ENCODE peak calls at places on chromosomes 2 and 18, in six cellular contexts. G, R, D, J, N and C are unnamed samples. For H3K4me1, the result is how much of the 10 kb centered on the place peaks cover.

GRCh38 chr18:58576641-58577251 is 52.1 kb downstream of the ALPK2 start:
- DNase-seq in D (no peak), R (no peak), N (no peak), J (no peak), G (no peak), C (no peak)

GRCh38 chr2:40281021-40281940 is 170.6 kb downstream of the SLC8A1 start:
- DNase-seq in J (no peak), N (peak), R (no peak), D (no peak), G (no peak), C (no peak)

GRCh38 chr2:33210626-33211025 is 263.9 kb downstream of the LTBP1 start:
- DNase-seq in N (peak), G (peak), D (no peak), J (no peak), R (no peak), C (no peak)

GRCh38 chr2:79716266-79716665 is 203.4 kb downstream of the CTNNA2 start:
- DNase-seq in G (no peak), D (no peak), J (no peak), N (no peak), R (no peak), C (no peak)

GRCh38 chr18:4823091-4823490 is 368.0 kb upstream of the DLGAP1 start:
- DNase-seq in G (no peak), J (no peak), N (no peak), D (no peak), R (no peak), C (no peak)

GRCh38 chr18:22700920-22701319 is 232.2 kb upstream of the RBBP8 start:
- DNase-seq in J (no peak), G (no peak), D (no peak), R (no peak), N (no peak), C (no peak)

GRCh38 chr2:96824079-96824870 is 8.2 kb downstream of the CNNM3 start:
- DNase-seq in J (no peak), R (no peak), G (no peak), D (no peak), N (peak), C (no peak)

GRCh38 chr2:237720444-237720843 is 78.1 kb upstream of the RBM44 start:
- DNase-seq in J (no peak), R (no peak), N (no peak), D (no peak), G (no peak), C (no peak)

GRCh38 chr2:233247744-233248143 is 3.7 kb upstream of the ATG16L1 start:
- DNase-seq in G (peak), R (no peak), J (no peak), D (peak), N (peak), C (no peak)

GRCh38 chr18:59556265-59556664 is 141.0 kb downstream of the CCBE1 start:
- DNase-seq in G (no peak), N (no peak), D (no peak), R (no peak), J (no peak), C (no peak)

GRCh38 chr2:191320881-191321280 is 75.7 kb downstream of the MYO1B start:
- DNase-seq in R (no peak), G (no peak), J (no peak), N (no peak), D (no peak), C (no peak)

GRCh38 chr2:54657664-54658083 is 65.8 kb upstream of the EML6 start:
- DNase-seq in G (peak), D (no peak), N (peak), J (no peak), R (peak), C (no peak)

GRCh38 chr2:182887093-182887492 is 20.7 kb upstream of the FRZB start:
- DNase-seq in R (no peak), D (no peak), J (no peak), G (no peak), N (no peak), C (no peak)

GRCh38 chr2:54503192-54503591 is 47.1 kb downstream of the SPTBN1 start:
- DNase-seq in D (no peak), G (no peak), R (peak), J (no peak), N (peak), C (no peak)

GRCh38 chr18:63979409-63979908 is 9.6 kb downstream of the SERPINB8 start:
- DNase-seq in R (peak), G (peak), J (peak), D (no peak), N (peak), C (no peak)

GRCh38 chr2:65749549-65749948 is 317.1 kb upstream of the SPRED2 start:
- DNase-seq in N (peak), J (no peak), R (no peak), G (no peak), D (no peak), C (no peak)

GRCh38 chr2:213166109-213166508 is 14.7 kb upstream of the IKZF2 start:
- DNase-seq in R (no peak), J (no peak), G (no peak), D (no peak), N (no peak), C (no peak)

GRCh38 chr2:69779258-69779989 is 37.5 kb downstream of the ANXA4 start:
- DNase-seq in J (no peak), R (no peak), G (peak), N (peak), D (no peak), C (no peak)

DNA sequence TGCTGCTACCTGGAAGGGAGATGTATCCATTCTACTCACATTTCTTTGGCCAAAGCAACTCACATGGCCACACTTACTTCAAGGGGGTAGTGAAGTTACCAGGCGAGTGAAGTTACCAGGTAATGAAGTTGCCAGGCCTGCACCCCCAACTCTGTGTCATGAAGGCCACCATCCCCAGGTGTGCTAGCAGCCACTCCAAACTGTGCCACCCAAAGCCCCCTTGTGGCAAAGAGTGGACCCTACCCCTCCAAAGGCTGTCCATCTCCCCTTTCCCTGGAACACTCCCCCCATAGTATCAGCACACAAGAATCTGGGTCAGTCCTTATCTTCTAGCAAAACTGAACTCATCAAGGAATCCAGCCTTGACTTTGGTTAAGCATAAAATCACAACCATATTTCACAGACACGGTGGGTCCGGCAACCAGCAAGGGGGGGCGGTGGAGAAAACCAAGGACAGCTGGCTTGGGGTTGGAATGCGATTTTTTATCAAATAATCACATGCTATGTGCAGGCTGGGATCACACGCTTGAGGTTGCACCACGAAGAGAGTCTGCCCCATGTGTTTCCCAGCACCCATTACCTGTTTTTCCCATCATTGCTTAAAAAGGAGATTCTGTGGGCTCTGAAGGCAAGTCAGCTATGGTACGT is 60.9 kb downstream of the ZFP36L2 start:
- DNase-seq in N (no peak), G (no peak), J (no peak), R (no peak), D (no peak), C (no peak)
- H3K4me1 ChIP-seq in N (under half), G (half or more), J (half or more), R (under half), D (half or more), C (under half)

DNA sequence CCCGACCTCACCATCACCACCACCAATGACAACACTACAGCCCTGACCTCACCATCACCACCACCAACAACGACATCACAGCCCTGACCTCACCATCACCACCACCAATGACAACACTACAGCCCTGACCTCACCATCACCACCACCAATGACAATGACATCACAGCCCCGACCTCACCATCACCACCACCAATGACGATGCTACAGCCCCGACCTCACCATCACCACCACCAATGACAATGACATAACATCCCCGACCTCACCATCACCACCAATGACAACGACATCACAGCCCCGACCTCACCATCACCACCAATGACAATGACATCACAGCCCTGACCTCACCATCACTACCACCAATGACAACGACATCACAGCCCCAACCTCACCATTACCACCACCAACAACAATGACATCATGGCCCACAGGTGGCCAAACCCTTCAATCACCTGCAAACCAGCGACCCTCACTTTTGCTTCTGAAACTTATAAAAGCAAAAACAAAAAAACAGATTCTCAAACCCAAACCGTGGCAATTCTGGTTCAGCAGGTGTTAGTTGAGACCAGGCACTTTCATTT is 70.7 kb upstream of the TMEM18 start:
- DNase-seq in D (no peak), J (no peak), G (no peak), R (no peak), N (no peak), C (no peak)
- H3K27ac ChIP-seq in D (no peak), J (no peak), G (no peak), R (no peak), N (no peak), C (no peak)

GRCh38 chr2:112621792-112622527 is 23.8 kb upstream of the SLC20A1 start:
- DNase-seq in G (no peak), J (peak), D (no peak), N (peak), R (no peak), C (no peak)
- H3K4me1 ChIP-seq in G (half or more), J (under half), D (under half), N (half or more), R (under half), C (under half)

GRCh38 chr2:120786038-120786437 is 50.4 kb downstream of the GLI2 start:
- DNase-seq in J (no peak), N (no peak), G (no peak), D (no peak), R (no peak), C (no peak)

GRCh38 chr2:120787512-120788348 is 52.1 kb downstream of the GLI2 start:
- DNase-seq in D (no peak), N (no peak), G (no peak), R (no peak), J (no peak), C (no peak)

GRCh38 chr2:120786559-120786960 is 50.9 kb downstream of the GLI2 start:
- DNase-seq in J (no peak), D (no peak), G (no peak), R (no peak), N (no peak), C (no peak)

GRCh38 chr2:120785228-120785966 is 49.7 kb downstream of the GLI2 start:
- DNase-seq in N (no peak), R (no peak), G (no peak), D (no peak), J (no peak), C (no peak)

DNA sequence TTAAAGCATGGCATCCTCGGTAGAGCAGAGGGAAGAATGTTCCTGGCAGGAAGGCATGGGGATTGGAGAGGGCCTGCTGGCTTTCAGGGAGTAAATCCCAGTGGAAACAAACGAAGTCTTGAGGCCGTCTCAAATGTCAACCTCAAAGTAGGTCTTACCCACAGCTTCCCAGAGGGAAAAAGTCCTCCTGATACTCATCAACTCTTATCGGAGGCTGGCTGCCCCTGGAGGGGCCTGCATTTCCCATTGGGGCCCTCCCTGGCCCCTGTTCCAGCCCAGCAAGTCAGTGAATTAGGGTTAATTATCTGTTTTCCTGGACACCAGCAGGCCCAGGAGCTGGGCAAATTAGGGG is 52.7 kb downstream of the GLI2 start:
- DNase-seq in N (no peak), R (no peak), J (no peak), G (no peak), D (no peak), C (no peak)
- H3K27ac ChIP-seq in N (no peak), R (no peak), J (no peak), G (no peak), D (no peak), C (no peak)

GRCh38 chr2:111119847-111120252 is 864 bp upstream of the BCL2L11 start:
- DNase-seq in D (peak), J (no peak), R (peak), G (no peak), N (no peak), C (no peak)

GRCh38 chr2:111119004-111119846 is 1.5 kb upstream of the BCL2L11 start:
- DNase-seq in D (peak), G (no peak), N (no peak), J (peak), R (peak), C (peak)

GRCh38 chr2:111117666-111118454 is 2.9 kb upstream of the BCL2L11 start:
- DNase-seq in N (no peak), R (peak), G (peak), D (no peak), J (peak), C (no peak)

GRCh38 chr2:111116843-111117665 is 3.7 kb upstream of the BCL2L11 start:
- DNase-seq in R (peak), N (peak), J (peak), D (peak), G (peak), C (peak)

GRCh38 chr2:111118455-111119003 is 2.2 kb upstream of the BCL2L11 start:
- DNase-seq in N (no peak), J (peak), D (no peak), R (no peak), G (no peak), C (no peak)
- H3K4me1 ChIP-seq in N (under half), J (under half), D (under half), R (under half), G (under half), C (under half)

GRCh38 chr2:120771556-120772208 is 36.0 kb downstream of the GLI2 start:
- DNase-seq in D (no peak), R (peak), J (no peak), N (peak), G (peak), C (peak)
- H3K27ac ChIP-seq in D (no peak), R (no peak), J (no peak), N (no peak), G (no peak), C (no peak)

GRCh38 chr18:56276466-56276865 is 361.9 kb downstream of the TXNL1 start:
- DNase-seq in G (no peak), J (no peak), N (peak), R (no peak), D (no peak), C (no peak)

GRCh38 chr18:56267334-56267733 is 371.1 kb downstream of the TXNL1 start:
- DNase-seq in D (no peak), R (no peak), N (no peak), J (no peak), G (no peak), C (no peak)

GRCh38 chr18:56269958-56270357 is 368.4 kb downstream of the TXNL1 start:
- DNase-seq in N (no peak), R (no peak), D (no peak), J (no peak), G (no peak), C (no peak)

GRCh38 chr18:56270851-56271250 is 367.5 kb downstream of the TXNL1 start:
- DNase-seq in J (no peak), N (no peak), D (no peak), G (no peak), R (no peak), C (no peak)
- H3K4me1 ChIP-seq in J (under half), N (under half), D (under half), G (under half), R (under half), C (under half)

GRCh38 chr2:215411941-215412743 is 23.7 kb downstream of the FN1 start:
- DNase-seq in N (no peak), G (no peak), D (no peak), J (no peak), R (no peak), C (no peak)

GRCh38 chr2:215413974-215414373 is 21.9 kb downstream of the FN1 start:
- DNase-seq in R (no peak), J (no peak), G (no peak), D (no peak), N (no peak), C (no peak)

GRCh38 chr2:215414674-215415073 is 21.2 kb downstream of the FN1 start:
- DNase-seq in J (no peak), R (no peak), N (no peak), G (no peak), D (no peak), C (no peak)

GRCh38 chr2:215415218-215415617 is 20.6 kb downstream of the FN1 start:
- DNase-seq in R (no peak), N (no peak), J (no peak), D (no peak), G (no peak), C (no peak)

DNA sequence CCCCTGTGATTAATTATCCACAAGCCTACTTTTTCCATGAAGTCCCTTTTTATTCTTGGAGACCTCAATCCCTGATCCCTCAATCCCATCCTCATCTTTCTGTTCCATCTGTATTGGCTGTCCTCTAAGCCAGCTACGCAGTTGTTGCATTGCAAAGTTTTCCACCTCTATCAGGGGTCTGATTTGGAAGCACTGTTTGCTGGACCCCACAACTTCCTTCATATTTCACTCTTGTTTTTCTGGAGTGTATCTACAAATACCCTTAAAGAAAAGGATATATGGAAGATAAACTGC is 22.4 kb downstream of the FN1 start:
- DNase-seq in D (no peak), R (no peak), J (no peak), G (no peak), N (no peak), C (no peak)
- H3K27ac ChIP-seq in D (no peak), R (no peak), J (no peak), G (peak), N (no peak), C (no peak)

DNA sequence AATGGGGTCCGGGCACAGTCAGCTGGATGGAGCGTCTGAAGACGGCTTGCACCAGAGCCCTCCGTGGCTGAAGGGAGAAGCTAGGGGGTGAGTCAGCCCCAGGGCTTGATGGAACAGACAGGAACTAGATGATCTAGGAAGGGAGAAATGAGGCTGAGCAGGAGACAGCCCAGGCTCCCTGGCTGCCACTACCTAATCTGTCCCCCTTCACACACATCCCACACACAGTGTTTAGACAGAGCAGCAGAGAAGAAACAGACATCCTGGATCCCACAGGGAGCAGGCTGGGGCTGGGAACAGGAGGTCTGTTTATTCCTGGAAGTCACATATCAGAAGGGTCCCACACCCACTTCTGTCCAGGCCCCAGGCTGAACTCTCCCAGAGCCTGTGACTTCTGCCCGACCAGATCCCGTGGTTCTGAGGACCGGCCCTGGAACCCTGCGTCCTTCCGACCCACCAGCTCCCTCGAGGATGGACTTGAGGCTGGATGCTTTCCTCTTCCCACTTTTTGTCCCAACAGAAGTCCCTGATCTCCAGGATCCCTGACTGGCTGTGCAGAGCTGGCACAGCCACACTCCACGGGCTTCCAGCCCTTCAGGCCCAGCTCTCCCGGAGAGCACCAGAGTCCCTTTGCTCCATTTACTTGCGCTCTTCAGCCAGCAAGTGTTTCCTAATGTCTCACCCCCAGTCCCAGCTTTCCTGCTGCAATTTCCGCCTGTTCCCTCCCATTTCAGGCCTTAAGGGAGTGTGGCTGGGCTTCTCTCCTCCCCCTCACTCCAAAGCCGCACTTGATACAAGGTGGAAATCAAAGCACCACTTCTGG is 1.5 kb upstream of the GPBAR1 start:
- DNase-seq in R (peak), D (no peak), G (no peak), J (no peak), N (no peak), C (no peak)
- H3K4me1 ChIP-seq in R (under half), D (under half), G (under half), J (under half), N (under half), C (under half)